ENCODE peak calls at places on chromosomes 12 and 14, in six cellular contexts. One of them, this sample, is unnamed.

GRCh38 chr14:80493620-80494019 is 282.3 kb upstream of the DIO2 start:
- DNase-seq in stimulated activated CD4-positive, alpha-beta T cell treated with anti-CD3 and anti-CD28 coated beads, Interleukin-1b, Interleukin-23, amount 100 ng/mL, for 24 hours: no peak
- DNase-seq in Ammon's horn: no peak
- DNase-seq in NCI-H345: no peak
- DNase-seq in NCI-H774: no peak
- DNase-seq in cardiac muscle cell: no peak
- DNase-seq in this sample: no peak

GRCh38 chr14:21267886-21268611 is 1.2 kb downstream of the HNRNPC start:
- DNase-seq in cardiac muscle cell: peak
- DNase-seq in Ammon's horn: no peak
- DNase-seq in NCI-H345: no peak
- DNase-seq in stimulated activated CD4-positive, alpha-beta T cell treated with anti-CD3 and anti-CD28 coated beads, Interleukin-1b, Interleukin-23, amount 100 ng/mL, for 24 hours: no peak
- DNase-seq in NCI-H774: no peak
- DNase-seq in this sample: no peak

GRCh38 chr12:110741795-110742717 is 635 bp downstream of the PPP1CC start:
- DNase-seq in cardiac muscle cell: peak
- DNase-seq in stimulated activated CD4-positive, alpha-beta T cell treated with anti-CD3 and anti-CD28 coated beads, Interleukin-1b, Interleukin-23, amount 100 ng/mL, for 24 hours: peak
- DNase-seq in Ammon's horn: peak
- DNase-seq in NCI-H774: no peak
- DNase-seq in NCI-H345: peak
- DNase-seq in this sample: peak

GRCh38 chr12:77835982-77836381 is 5.3 kb downstream of the NAV3 start:
- DNase-seq in stimulated activated CD4-positive, alpha-beta T cell treated with anti-CD3 and anti-CD28 coated beads, Interleukin-1b, Interleukin-23, amount 100 ng/mL, for 24 hours: no peak
- DNase-seq in NCI-H345: no peak
- DNase-seq in NCI-H774: no peak
- DNase-seq in cardiac muscle cell: peak
- DNase-seq in Ammon's horn: no peak
- DNase-seq in this sample: no peak

GRCh38 chr12:9065607-9065856 is 50.2 kb downstream of the A2M start:
- DNase-seq in stimulated activated CD4-positive, alpha-beta T cell treated with anti-CD3 and anti-CD28 coated beads, Interleukin-1b, Interleukin-23, amount 100 ng/mL, for 24 hours: no peak
- DNase-seq in cardiac muscle cell: no peak
- DNase-seq in Ammon's horn: no peak
- DNase-seq in NCI-H774: no peak
- DNase-seq in NCI-H345: no peak
- DNase-seq in this sample: no peak

GRCh38 chr12:52515927-52516831 is 4.0 kb downstream of the KRT5 start:
- DNase-seq in stimulated activated CD4-positive, alpha-beta T cell treated with anti-CD3 and anti-CD28 coated beads, Interleukin-1b, Interleukin-23, amount 100 ng/mL, for 24 hours: no peak
- DNase-seq in Ammon's horn: no peak
- DNase-seq in cardiac muscle cell: peak
- DNase-seq in NCI-H774: no peak
- DNase-seq in NCI-H345: no peak
- DNase-seq in this sample: no peak

GRCh38 chr12:111429760-111430417 is 24.2 kb downstream of the SH2B3 start:
- DNase-seq in Ammon's horn: no peak
- DNase-seq in NCI-H345: no peak
- DNase-seq in stimulated activated CD4-positive, alpha-beta T cell treated with anti-CD3 and anti-CD28 coated beads, Interleukin-1b, Interleukin-23, amount 100 ng/mL, for 24 hours: no peak
- DNase-seq in cardiac muscle cell: no peak
- DNase-seq in NCI-H774: no peak
- DNase-seq in this sample: no peak

GRCh38 chr14:29925736-29926135 is 1.9 kb downstream of the PRKD1 start:
- DNase-seq in cardiac muscle cell: peak
- DNase-seq in Ammon's horn: no peak
- DNase-seq in stimulated activated CD4-positive, alpha-beta T cell treated with anti-CD3 and anti-CD28 coated beads, Interleukin-1b, Interleukin-23, amount 100 ng/mL, for 24 hours: no peak
- DNase-seq in NCI-H774: no peak
- DNase-seq in NCI-H345: no peak
- DNase-seq in this sample: no peak

GRCh38 chr12:71556881-71557280 is 106.8 kb downstream of the ZFC3H1 start:
- DNase-seq in Ammon's horn: no peak
- DNase-seq in stimulated activated CD4-positive, alpha-beta T cell treated with anti-CD3 and anti-CD28 coated beads, Interleukin-1b, Interleukin-23, amount 100 ng/mL, for 24 hours: no peak
- DNase-seq in NCI-H345: no peak
- DNase-seq in NCI-H774: no peak
- DNase-seq in cardiac muscle cell: peak
- DNase-seq in this sample: no peak

GRCh38 chr12:81558031-81558430 is 201.1 kb downstream of the PPFIA2 start:
- DNase-seq in NCI-H345: no peak
- DNase-seq in stimulated activated CD4-positive, alpha-beta T cell treated with anti-CD3 and anti-CD28 coated beads, Interleukin-1b, Interleukin-23, amount 100 ng/mL, for 24 hours: no peak
- DNase-seq in Ammon's horn: no peak
- DNase-seq in NCI-H774: no peak
- DNase-seq in cardiac muscle cell: peak
- DNase-seq in this sample: no peak

GRCh38 chr14:71166434-71166833 is 259.2 kb downstream of the PCNX1 start:
- DNase-seq in NCI-H345: no peak
- DNase-seq in Ammon's horn: peak
- DNase-seq in cardiac muscle cell: peak
- DNase-seq in stimulated activated CD4-positive, alpha-beta T cell treated with anti-CD3 and anti-CD28 coated beads, Interleukin-1b, Interleukin-23, amount 100 ng/mL, for 24 hours: no peak
- DNase-seq in NCI-H774: no peak
- DNase-seq in this sample: peak

GRCh38 chr14:91058017-91058675 is 2.3 kb downstream of the RPS6KA5 start:
- DNase-seq in NCI-H774: no peak
- DNase-seq in NCI-H345: no peak
- DNase-seq in Ammon's horn: no peak
- DNase-seq in cardiac muscle cell: no peak
- DNase-seq in stimulated activated CD4-positive, alpha-beta T cell treated with anti-CD3 and anti-CD28 coated beads, Interleukin-1b, Interleukin-23, amount 100 ng/mL, for 24 hours: no peak
- DNase-seq in this sample: no peak

GRCh38 chr14:100188392-100189030 is 29.1 kb upstream of the DEGS2 start:
- DNase-seq in cardiac muscle cell: no peak
- DNase-seq in NCI-H774: no peak
- DNase-seq in Ammon's horn: no peak
- DNase-seq in stimulated activated CD4-positive, alpha-beta T cell treated with anti-CD3 and anti-CD28 coated beads, Interleukin-1b, Interleukin-23, amount 100 ng/mL, for 24 hours: no peak
- DNase-seq in NCI-H345: no peak
- DNase-seq in this sample: no peak

GRCh38 chr14:68047910-68048309 is 228.3 kb downstream of the RAD51B start:
- DNase-seq in cardiac muscle cell: peak
- DNase-seq in NCI-H345: no peak
- DNase-seq in Ammon's horn: no peak
- DNase-seq in NCI-H774: no peak
- DNase-seq in stimulated activated CD4-positive, alpha-beta T cell treated with anti-CD3 and anti-CD28 coated beads, Interleukin-1b, Interleukin-23, amount 100 ng/mL, for 24 hours: no peak
- DNase-seq in this sample: no peak

GRCh38 chr14:103000291-103000921 is 56.9 kb downstream of the CDC42BPB start:
- DNase-seq in NCI-H774: no peak
- DNase-seq in cardiac muscle cell: no peak
- DNase-seq in NCI-H345: no peak
- DNase-seq in Ammon's horn: no peak
- DNase-seq in stimulated activated CD4-positive, alpha-beta T cell treated with anti-CD3 and anti-CD28 coated beads, Interleukin-1b, Interleukin-23, amount 100 ng/mL, for 24 hours: no peak
- DNase-seq in this sample: no peak

GRCh38 chr12:124764451-124764850 is 99.2 kb downstream of the SCARB1 start:
- DNase-seq in cardiac muscle cell: peak
- DNase-seq in NCI-H774: no peak
- DNase-seq in NCI-H345: no peak
- DNase-seq in Ammon's horn: no peak
- DNase-seq in stimulated activated CD4-positive, alpha-beta T cell treated with anti-CD3 and anti-CD28 coated beads, Interleukin-1b, Interleukin-23, amount 100 ng/mL, for 24 hours: no peak
- DNase-seq in this sample: no peak

GRCh38 chr14:26173581-26173980 is 424.3 kb downstream of the NOVA1 start:
- DNase-seq in NCI-H345: no peak
- DNase-seq in NCI-H774: no peak
- DNase-seq in stimulated activated CD4-positive, alpha-beta T cell treated with anti-CD3 and anti-CD28 coated beads, Interleukin-1b, Interleukin-23, amount 100 ng/mL, for 24 hours: no peak
- DNase-seq in Ammon's horn: no peak
- DNase-seq in cardiac muscle cell: no peak
- DNase-seq in this sample: no peak

GRCh38 chr12:58639323-58639934 is 280.9 kb downstream of the LRIG3 start:
- DNase-seq in NCI-H345: peak
- DNase-seq in Ammon's horn: no peak
- DNase-seq in cardiac muscle cell: peak
- DNase-seq in stimulated activated CD4-positive, alpha-beta T cell treated with anti-CD3 and anti-CD28 coated beads, Interleukin-1b, Interleukin-23, amount 100 ng/mL, for 24 hours: no peak
- DNase-seq in NCI-H774: peak
- DNase-seq in this sample: peak

GRCh38 chr12:64900540-64900939 is 76.1 kb downstream of the TBC1D30 start:
- DNase-seq in cardiac muscle cell: peak
- DNase-seq in stimulated activated CD4-positive, alpha-beta T cell treated with anti-CD3 and anti-CD28 coated beads, Interleukin-1b, Interleukin-23, amount 100 ng/mL, for 24 hours: no peak
- DNase-seq in NCI-H774: no peak
- DNase-seq in NCI-H345: no peak
- DNase-seq in Ammon's horn: peak
- DNase-seq in this sample: no peak

GRCh38 chr12:94622475-94622874 is 27.9 kb downstream of the TMCC3 start:
- DNase-seq in NCI-H345: no peak
- DNase-seq in NCI-H774: no peak
- DNase-seq in cardiac muscle cell: peak
- DNase-seq in Ammon's horn: no peak
- DNase-seq in stimulated activated CD4-positive, alpha-beta T cell treated with anti-CD3 and anti-CD28 coated beads, Interleukin-1b, Interleukin-23, amount 100 ng/mL, for 24 hours: no peak
- DNase-seq in this sample: no peak

GRCh38 chr12:68304626-68305025 is 27.5 kb downstream of the MDM1 start:
- DNase-seq in NCI-H774: no peak
- DNase-seq in NCI-H345: no peak
- DNase-seq in Ammon's horn: no peak
- DNase-seq in cardiac muscle cell: peak
- DNase-seq in stimulated activated CD4-positive, alpha-beta T cell treated with anti-CD3 and anti-CD28 coated beads, Interleukin-1b, Interleukin-23, amount 100 ng/mL, for 24 hours: no peak
- DNase-seq in this sample: no peak

GRCh38 chr12:468671-469389 is 9.1 kb downstream of the B4GALNT3 start:
- DNase-seq in cardiac muscle cell: no peak
- DNase-seq in NCI-H774: no peak
- DNase-seq in NCI-H345: no peak
- DNase-seq in stimulated activated CD4-positive, alpha-beta T cell treated with anti-CD3 and anti-CD28 coated beads, Interleukin-1b, Interleukin-23, amount 100 ng/mL, for 24 hours: no peak
- DNase-seq in Ammon's horn: no peak
- DNase-seq in this sample: no peak

GRCh38 chr12:115190191-115190590 is 506.2 kb upstream of the TBX3 start:
- DNase-seq in Ammon's horn: no peak
- DNase-seq in NCI-H345: no peak
- DNase-seq in NCI-H774: no peak
- DNase-seq in cardiac muscle cell: no peak
- DNase-seq in stimulated activated CD4-positive, alpha-beta T cell treated with anti-CD3 and anti-CD28 coated beads, Interleukin-1b, Interleukin-23, amount 100 ng/mL, for 24 hours: no peak
- DNase-seq in this sample: no peak

GRCh38 chr14:77989441-77989891 is 180.7 kb upstream of the NRXN3 start:
- DNase-seq in stimulated activated CD4-positive, alpha-beta T cell treated with anti-CD3 and anti-CD28 coated beads, Interleukin-1b, Interleukin-23, amount 100 ng/mL, for 24 hours: no peak
- DNase-seq in NCI-H774: no peak
- DNase-seq in NCI-H345: no peak
- DNase-seq in Ammon's horn: peak
- DNase-seq in cardiac muscle cell: no peak
- DNase-seq in this sample: no peak

GRCh38 chr14:72565200-72565599 is 328.7 kb downstream of the DPF3 start:
- DNase-seq in Ammon's horn: no peak
- DNase-seq in NCI-H774: no peak
- DNase-seq in stimulated activated CD4-positive, alpha-beta T cell treated with anti-CD3 and anti-CD28 coated beads, Interleukin-1b, Interleukin-23, amount 100 ng/mL, for 24 hours: no peak
- DNase-seq in NCI-H345: no peak
- DNase-seq in cardiac muscle cell: no peak
- DNase-seq in this sample: no peak

GRCh38 chr14:100654814-100655795 is 67.9 kb upstream of the BEGAIN start:
- DNase-seq in NCI-H345: peak
- DNase-seq in stimulated activated CD4-positive, alpha-beta T cell treated with anti-CD3 and anti-CD28 coated beads, Interleukin-1b, Interleukin-23, amount 100 ng/mL, for 24 hours: peak
- DNase-seq in cardiac muscle cell: no peak
- DNase-seq in Ammon's horn: no peak
- DNase-seq in NCI-H774: peak
- DNase-seq in this sample: peak